ENCODE peak calls at places on chromosomes 11 and 22, in ten cellular contexts. W is pancreas, Z is body of pancreas, D is esophagus muscularis mucosa, E is DND-41, T is tibial nerve, B is adrenal gland, Q is tibial artery, M is H1, N is psoas muscle. S is an unnamed sample. For H3K4me1, the result is how much of the 10 kb centered on the place peaks cover.

GRCh38 chr22:41687901-41688364 is 734 bp downstream of the SNU13 start:
- DNase-seq in Q (no peak), W (peak), M (no peak), B (peak), Z (peak), D (no peak), E (peak), N (peak), T (peak), S (peak)

GRCh38 chr11:68142028-68142412 is 20.8 kb upstream of the CHKA start:
- DNase-seq in E (peak), W (peak), M (no peak), Q (no peak), N (no peak), D (no peak), Z (peak), T (no peak), B (no peak), S (no peak)

GRCh38 chr22:45688606-45689080 is 17.0 kb downstream of the ATXN10 start:
- DNase-seq in W (no peak), N (no peak), E (no peak), Q (no peak), D (no peak), M (no peak), T (no peak), B (peak), Z (peak), S (peak)

GRCh38 chr11:85444479-85444878 is 182.7 kb downstream of the DLG2 start:
- DNase-seq in D (no peak), M (no peak), Z (no peak), B (no peak), W (no peak), E (no peak), Q (no peak), T (no peak), N (no peak), S (no peak)

GRCh38 chr11:22703561-22703960 is 37.1 kb downstream of the GAS2 start:
- DNase-seq in B (no peak), D (no peak), M (no peak), N (no peak), Q (no peak), T (no peak), E (no peak), W (no peak), Z (no peak), S (peak)

GRCh38 chr11:94737171-94737611 is 31.0 kb upstream of the AMOTL1 start:
- DNase-seq in E (no peak), W (no peak), D (peak), M (no peak), N (no peak), B (no peak), Z (no peak), Q (no peak), T (no peak), S (no peak)

GRCh38 chr22:38973289-38974169 is 8.6 kb upstream of the APOBEC3B start:
- DNase-seq in M (peak), E (peak), N (peak), W (no peak), Z (peak), D (peak), T (peak), B (no peak), Q (no peak), S (peak)

GRCh38 chr11:976431-977160 is 50.9 kb downstream of the AP2A2 start:
- DNase-seq in B (no peak), Q (no peak), E (peak), D (no peak), T (peak), W (peak), M (no peak), Z (peak), N (peak), S (peak)

GRCh38 chr11:37306563-37306962 is 708.5 kb upstream of the RAG2 start:
- DNase-seq in T (no peak), M (no peak), W (no peak), N (no peak), B (no peak), D (no peak), Q (no peak), E (no peak), Z (no peak), S (no peak)

GRCh38 chr11:34053161-34053686 is 1.7 kb downstream of the CAPRIN1 start:
- DNase-seq in W (peak), Q (peak), Z (peak), M (no peak), T (peak), D (no peak), B (peak), E (peak), N (peak), S (peak)

GRCh38 chr22:17772249-17772962 is 1.9 kb downstream of the BID start:
- DNase-seq in Z (peak), E (no peak), N (no peak), Q (no peak), W (peak), B (no peak), D (no peak), M (no peak), T (no peak), S (no peak)

GRCh38 chr11:124892750-124893454 is 4.8 kb downstream of the ROBO4 start:
- DNase-seq in Q (peak), Z (no peak), E (no peak), N (no peak), T (peak), B (no peak), M (no peak), D (no peak), W (no peak), S (no peak)

GRCh38 chr11:129973809-129974208 is 28.8 kb downstream of the PRDM10 start:
- DNase-seq in D (no peak), Z (peak), N (no peak), Q (no peak), T (no peak), W (no peak), E (no peak), B (no peak), M (peak), S (no peak)

GRCh38 chr11:120558754-120559431 is 47.3 kb downstream of the GRIK4 start:
- DNase-seq in D (no peak), Q (peak), N (no peak), E (no peak), Z (no peak), B (no peak), W (no peak), T (no peak), M (no peak), S (no peak)

GRCh38 chr11:255816-256215 is 19.0 kb downstream of the PSMD13 start:
- DNase-seq in M (no peak), D (no peak), E (no peak), Q (peak), T (no peak), N (no peak), B (no peak), W (no peak), Z (no peak), S (no peak)

GRCh38 chr11:2515401-2516275 is 70.8 kb downstream of the KCNQ1 start:
- DNase-seq in B (peak), W (peak), Z (peak), M (no peak), N (peak), D (no peak), E (no peak), T (no peak), Q (peak), S (no peak)

GRCh38 chr11:65423516-65424199 is 1.1 kb downstream of the NEAT1 start:
- DNase-seq in M (no peak), Z (peak), W (peak), D (no peak), T (peak), N (peak), B (peak), E (peak), Q (peak), S (peak)

GRCh38 chr22:22452211-22452610 is 56.3 kb downstream of the ZNF280B start:
- DNase-seq in W (no peak), T (no peak), B (no peak), D (no peak), Q (no peak), E (no peak), Z (no peak), N (no peak), M (no peak), S (no peak)

GRCh38 chr11:22522225-22522624 is 103.4 kb downstream of the FANCF start:
- DNase-seq in W (no peak), E (no peak), T (no peak), M (no peak), Z (no peak), Q (no peak), B (no peak), D (no peak), N (no peak), S (no peak)

GRCh38 chr22:26635117-26635516 is 13.4 kb downstream of the CRYBA4 start:
- DNase-seq in T (no peak), E (no peak), Q (no peak), Z (no peak), N (no peak), B (no peak), M (no peak), W (no peak), D (no peak), S (no peak)

GRCh38 chr11:11985016-11985715 is 23.3 kb downstream of the DKK3 start:
- DNase-seq in N (peak), B (no peak), E (no peak), T (no peak), M (no peak), Z (no peak), D (no peak), W (no peak), Q (no peak), S (no peak)
- TF ChIP-seq CTCF in N (no peak), B (no peak), E (no peak), T (no peak), M (no peak), Z (no peak), D (no peak), W (no peak), Q (no peak), S (no peak)

GRCh38 chr11:111926505-111927391 is 8.0 kb downstream of the C11orf52 start:
- DNase-seq in B (peak), Q (peak), W (peak), D (peak), T (peak), Z (peak), E (peak), M (peak), N (peak), S (peak)

GRCh38 chr11:111925953-111926352 is 7.2 kb downstream of the C11orf52 start:
- DNase-seq in M (no peak), W (peak), B (no peak), Q (no peak), N (peak), T (no peak), Z (no peak), E (no peak), D (no peak), S (no peak)

GRCh38 chr11:111923351-111923788 is 4.7 kb downstream of the C11orf52 start:
- DNase-seq in T (peak), Q (no peak), D (peak), W (no peak), N (no peak), B (no peak), M (no peak), E (no peak), Z (no peak), S (peak)

GRCh38 chr11:111922803-111923202 is 4.1 kb downstream of the C11orf52 start:
- DNase-seq in W (no peak), M (no peak), Z (peak), B (no peak), N (no peak), Q (no peak), D (peak), E (no peak), T (peak), S (no peak)

GRCh38 chr11:111923951-111924350 is 5.2 kb downstream of the C11orf52 start:
- DNase-seq in Q (no peak), Z (no peak), B (no peak), M (no peak), D (peak), T (no peak), E (no peak), N (no peak), W (no peak), S (no peak)
- H3K27ac ChIP-seq in Q (peak), Z (no peak), B (peak), M (no peak), D (peak), T (peak), E (no peak), N (peak), W (peak), S (peak)

GRCh38 chr22:37213941-37214340 is 1.7 kb upstream of the SSTR3 start:
- DNase-seq in M (no peak), Z (no peak), B (peak), E (no peak), W (no peak), N (peak), D (no peak), T (no peak), Q (peak), S (no peak)
- H3K4me1 ChIP-seq in M (under half), Z (under half), B (under half), E (under half), W (under half), N (under half), D (under half), T (under half), Q (under half), S (under half)

GRCh38 chr11:5390210-5390609 is 6.6 kb downstream of the OR51M1 start:
- DNase-seq in D (no peak), E (no peak), T (no peak), W (no peak), B (no peak), Q (no peak), N (no peak), M (no peak), Z (no peak), S (no peak)

GRCh38 chr11:5380740-5381342 is 2.8 kb upstream of the OR51M1 start:
- DNase-seq in Z (peak), E (peak), M (peak), N (no peak), T (peak), Q (peak), D (no peak), W (no peak), B (peak), S (peak)

GRCh38 chr11:5383576-5383975 is at the start of gene OR51M1:
- DNase-seq in M (no peak), W (no peak), D (no peak), E (no peak), T (no peak), N (no peak), B (no peak), Q (no peak), Z (no peak), S (no peak)

DNA sequence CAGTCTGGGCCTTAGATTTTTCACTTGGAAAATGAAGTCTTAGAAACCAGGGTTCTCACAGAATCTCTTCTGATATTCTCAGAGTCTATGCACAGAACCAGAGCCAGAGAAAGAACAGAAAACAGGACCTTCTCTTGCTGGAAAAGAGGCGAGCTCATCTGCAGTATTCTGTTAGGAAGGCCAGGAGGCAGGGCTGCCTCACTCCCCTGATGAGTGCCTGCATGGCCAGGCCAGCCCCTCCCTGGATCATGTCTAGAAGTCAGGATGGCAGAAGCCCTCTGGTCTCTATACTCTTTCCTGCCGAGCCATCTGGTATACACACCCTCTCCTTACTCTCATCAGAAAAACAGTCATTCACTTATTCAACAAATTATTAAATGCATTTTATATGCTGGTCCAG is 723 bp downstream of the OR51M1 start:
- DNase-seq in E (no peak), M (no peak), T (no peak), W (no peak), B (no peak), D (no peak), N (no peak), Z (no peak), Q (no peak), S (no peak)
- TF ChIP-seq CTCF in E (no peak), M (no peak), T (no peak), W (no peak), B (no peak), D (no peak), N (no peak), Z (no peak), Q (no peak), S (no peak)

GRCh38 chr11:47591764-47592163 is 2.4 kb downstream of the C1QTNF4 start:
- DNase-seq in M (no peak), N (no peak), T (no peak), W (no peak), D (no peak), B (no peak), Q (no peak), Z (no peak), E (no peak), S (no peak)
- H3K27ac ChIP-seq in M (no peak), N (no peak), T (no peak), W (no peak), D (no peak), B (no peak), Q (no peak), Z (no peak), E (no peak), S (peak)

GRCh38 chr11:128481135-128481534 is 106.2 kb downstream of the ETS1 start:
- DNase-seq in W (no peak), Q (no peak), Z (no peak), T (peak), N (no peak), M (no peak), D (no peak), E (no peak), B (no peak), S (no peak)

GRCh38 chr11:128482092-128482491 is 105.3 kb downstream of the ETS1 start:
- DNase-seq in Q (no peak), T (no peak), E (no peak), B (no peak), Z (no peak), W (no peak), N (no peak), M (no peak), D (no peak), S (no peak)

GRCh38 chr11:128478305-128478704 is 109.1 kb downstream of the ETS1 start:
- DNase-seq in D (no peak), Q (no peak), M (no peak), N (no peak), E (no peak), B (no peak), W (no peak), Z (no peak), T (no peak), S (no peak)

GRCh38 chr11:128480665-128481064 is 106.7 kb downstream of the ETS1 start:
- DNase-seq in Q (no peak), T (no peak), M (no peak), Z (no peak), N (no peak), D (no peak), B (no peak), E (no peak), W (no peak), S (no peak)

GRCh38 chr11:128480066-128480465 is 107.3 kb downstream of the ETS1 start:
- DNase-seq in Q (no peak), D (no peak), M (no peak), W (no peak), Z (no peak), N (no peak), B (peak), E (no peak), T (no peak), S (no peak)
- H3K4me1 ChIP-seq in Q (under half), D (half or more), M (under half), W (under half), Z (under half), N (under half), B (half or more), E (half or more), T (half or more), S (under half)

GRCh38 chr11:36041988-36042606 is 98.2 kb downstream of the LDLRAD3 start:
- DNase-seq in D (no peak), M (no peak), Q (no peak), E (no peak), T (no peak), Z (no peak), B (no peak), W (no peak), N (no peak), S (no peak)
- TF ChIP-seq CTCF in D (peak), M (peak), Q (peak), E (peak), T (peak), Z (no peak), B (peak), W (peak), N (peak), S (peak)

DNA sequence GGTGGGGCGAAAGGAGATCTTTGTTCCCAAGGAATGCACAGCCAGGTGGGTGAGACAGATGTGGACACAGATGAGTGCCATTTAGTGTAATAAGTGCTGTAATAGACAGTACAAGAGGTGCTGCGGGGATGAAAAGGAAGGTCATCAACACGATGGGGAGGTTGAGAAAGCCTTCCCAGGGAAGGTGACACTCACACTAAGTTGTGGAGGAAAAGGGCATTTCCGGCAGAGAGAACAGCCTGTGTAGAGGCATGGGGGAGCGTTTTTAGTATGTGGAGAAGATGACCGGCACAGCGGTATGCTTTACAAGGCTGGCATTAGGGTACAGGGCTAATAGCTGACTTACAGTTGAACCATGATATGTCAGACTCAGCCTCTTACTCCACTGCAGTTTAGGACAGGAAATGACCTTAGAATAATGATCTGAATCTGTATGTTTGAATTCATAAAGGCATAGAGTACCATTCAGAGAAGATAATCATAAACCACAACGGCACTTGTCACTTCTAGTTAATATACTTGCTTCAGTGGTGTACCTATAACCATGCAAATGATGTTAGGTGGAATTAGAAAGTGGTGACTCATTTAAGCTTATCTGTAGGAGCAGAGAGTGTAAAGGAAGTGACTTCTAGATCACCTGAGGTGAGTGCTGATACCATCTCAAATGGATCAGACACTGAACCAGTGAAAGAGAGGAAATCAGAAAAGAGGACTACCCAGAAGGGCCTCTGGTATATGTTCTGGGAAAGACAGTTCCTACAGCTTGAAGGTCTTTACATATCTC is 60.6 kb downstream of the FAM83F start:
- DNase-seq in W (no peak), M (no peak), N (no peak), E (no peak), B (no peak), T (no peak), Z (no peak), D (no peak), Q (no peak), S (no peak)
- H3K27ac ChIP-seq in W (no peak), M (no peak), N (no peak), E (peak), B (no peak), T (no peak), Z (no peak), D (no peak), Q (no peak), S (no peak)

DNA sequence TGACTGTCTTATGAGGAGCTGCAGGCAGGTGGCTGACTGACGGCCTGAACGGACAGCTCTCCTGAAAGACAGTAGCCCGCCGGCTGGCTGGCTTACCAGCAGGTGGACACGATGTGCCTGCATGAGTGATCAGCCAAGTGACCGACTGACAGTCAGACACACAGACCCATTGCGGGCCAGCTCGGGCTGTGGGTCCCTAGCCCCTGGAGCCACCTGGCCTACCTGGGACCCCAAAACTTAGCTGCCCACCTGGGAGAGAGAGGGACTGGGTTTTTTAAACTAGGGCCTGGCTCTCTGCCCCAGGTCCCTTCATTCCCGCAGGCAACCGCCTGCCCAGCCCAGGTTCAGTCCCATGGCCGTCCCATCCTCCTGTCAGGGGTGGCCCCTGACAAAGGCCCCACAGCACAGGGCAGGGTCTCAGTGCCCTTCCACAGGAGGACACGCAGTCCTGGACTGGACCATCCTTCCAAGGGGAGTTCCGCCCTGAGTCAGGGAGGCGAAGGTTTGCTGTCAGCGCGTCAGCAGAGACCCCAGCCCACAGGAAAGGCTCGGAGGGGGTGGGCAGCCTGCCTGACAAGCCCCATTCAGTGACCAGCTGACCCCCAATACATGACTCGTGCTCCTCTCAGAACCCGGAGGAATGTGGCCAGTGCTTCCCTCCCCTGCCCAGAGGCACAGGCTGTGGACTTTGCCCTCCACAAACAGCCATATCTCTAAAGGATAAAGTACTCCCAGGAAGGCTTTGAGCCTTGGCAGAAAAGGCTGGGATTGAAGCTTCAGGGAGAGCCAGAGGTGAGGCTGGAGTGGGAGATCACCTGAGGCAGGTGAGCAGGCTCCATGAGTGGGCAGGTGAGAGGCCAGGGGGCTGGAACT is 8.4 kb downstream of the SLCO2B1 start:
- DNase-seq in M (no peak), E (no peak), T (no peak), Z (peak), B (no peak), N (no peak), W (peak), Q (no peak), D (no peak), S (no peak)
- H3K4me1 ChIP-seq in M (under half), E (under half), T (under half), Z (half or more), B (under half), N (under half), W (under half), Q (under half), D (under half), S (under half)